ENCODE peak calls at places on chromosomes 2 and 18, in seven cellular contexts. I is pancreas; D is breast epithelium; A is CD8-positive, alpha-beta memory T cell; O is GM12865; J is body of pancreas; P is PC-9. Z is an unnamed sample.

GRCh38 chr2:53987336-53987921 is 16.6 kb upstream of the PSME4 start:
- DNase-seq in J (no peak), I (no peak), O (peak), D (no peak), A (no peak), P (peak), Z (no peak)

GRCh38 chr2:40401896-40402295 is 50.0 kb downstream of the SLC8A1 start:
- DNase-seq in I (no peak), O (peak), D (no peak), J (no peak), A (no peak), P (peak), Z (no peak)

GRCh38 chr2:64649626-64650025 is 4.1 kb downstream of the SERTAD2 start:
- DNase-seq in O (no peak), P (peak), I (peak), D (peak), A (no peak), J (peak), Z (no peak)

GRCh38 chr18:41378628-41379027 is 576.4 kb upstream of the PIK3C3 start:
- DNase-seq in J (no peak), O (no peak), I (no peak), D (no peak), P (no peak), A (no peak), Z (no peak)

GRCh38 chr18:77650799-77651385 is 401.2 kb downstream of the GALR1 start:
- DNase-seq in P (no peak), O (peak), A (peak), J (peak), D (no peak), I (peak), Z (peak)

GRCh38 chr18:34787931-34788532 is 77.9 kb downstream of the DTNA start:
- DNase-seq in A (peak), D (no peak), J (peak), I (no peak), P (no peak), O (peak), Z (no peak)

GRCh38 chr18:74456409-74457042 is 582 bp downstream of the DIPK1C start:
- DNase-seq in J (no peak), D (no peak), I (no peak), A (no peak), O (no peak), P (no peak), Z (peak)

GRCh38 chr2:240369725-240370585 is 65.5 kb upstream of the GPC1 start:
- DNase-seq in J (peak), I (no peak), P (peak), O (no peak), D (peak), A (no peak), Z (peak)

GRCh38 chr2:36329251-36329650 is 26.3 kb upstream of the CRIM1 start:
- DNase-seq in J (no peak), A (no peak), D (no peak), P (no peak), O (no peak), I (no peak), Z (no peak)

GRCh38 chr2:71833855-71834554 is 313.7 kb downstream of the CYP26B1 start:
- DNase-seq in P (no peak), I (no peak), J (peak), A (no peak), O (no peak), D (no peak), Z (no peak)

GRCh38 chr18:34660572-34660971 is 49.5 kb upstream of the DTNA start:
- DNase-seq in D (no peak), I (no peak), A (no peak), J (no peak), P (no peak), O (no peak), Z (no peak)

GRCh38 chr2:75605770-75606535 is 40.6 kb upstream of the MRPL19 start:
- DNase-seq in A (no peak), O (peak), D (peak), J (peak), P (peak), I (no peak), Z (no peak)

GRCh38 chr18:54148151-54148550 is 76.3 kb downstream of the MBD2 start:
- DNase-seq in D (no peak), A (no peak), I (no peak), J (no peak), O (no peak), P (no peak), Z (no peak)

GRCh38 chr2:238289574-238289973 is 1.2 kb upstream of the PER2 start:
- DNase-seq in I (peak), P (no peak), D (no peak), J (peak), O (peak), A (no peak), Z (no peak)
- H3K4me3 ChIP-seq in I (peak), P (peak), D (peak), J (no peak), O (peak), A (peak), Z (peak)

GRCh38 chr18:8835556-8835955 is 130.2 kb downstream of the MTCL1 start:
- DNase-seq in I (no peak), O (no peak), J (no peak), D (peak), A (no peak), P (no peak), Z (no peak)

GRCh38 chr18:8843005-8843404 is 137.6 kb downstream of the MTCL1 start:
- DNase-seq in A (no peak), O (no peak), D (no peak), I (no peak), P (no peak), J (no peak), Z (no peak)

GRCh38 chr18:8841781-8842485 is 136.6 kb downstream of the MTCL1 start:
- DNase-seq in A (no peak), J (no peak), D (no peak), P (peak), O (no peak), I (no peak), Z (no peak)

GRCh38 chr18:8842506-8842905 is 137.2 kb downstream of the MTCL1 start:
- DNase-seq in I (no peak), D (no peak), A (no peak), O (no peak), J (no peak), P (no peak), Z (no peak)

DNA sequence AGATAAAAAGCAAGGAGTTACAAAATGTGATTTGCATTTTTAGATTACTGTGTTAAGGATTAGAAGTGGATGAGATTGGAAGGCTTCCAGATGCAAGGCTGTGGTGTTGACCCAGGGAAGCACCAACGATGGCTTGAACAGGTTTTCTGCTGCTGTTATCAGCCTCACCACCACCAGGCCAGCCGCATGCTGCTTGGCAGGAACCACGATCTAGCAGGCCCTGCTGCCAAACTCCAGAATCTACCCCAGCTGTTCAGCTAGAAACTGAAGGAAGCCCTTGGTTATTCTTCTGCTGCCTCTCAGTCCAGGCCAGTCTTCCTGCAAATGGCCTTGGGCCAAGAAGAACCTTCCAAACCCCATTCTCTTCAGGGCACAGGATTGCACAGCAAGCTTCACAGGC is 133.9 kb downstream of the MTCL1 start:
- DNase-seq in A (no peak), D (no peak), J (peak), P (no peak), I (no peak), O (no peak), Z (no peak)
- H3K4me3 ChIP-seq in A (no peak), D (no peak), J (no peak), P (no peak), I (no peak), O (no peak), Z (no peak)

GRCh38 chr2:176105078-176105726 is 1.9 kb upstream of the HOXD11 start:
- DNase-seq in A (no peak), I (no peak), J (no peak), P (no peak), D (no peak), O (no peak), Z (no peak)
- H3K4me3 ChIP-seq in A (no peak), I (no peak), J (no peak), P (no peak), D (no peak), O (no peak), Z (no peak)

GRCh38 chr2:57979158-57979557 is 67.4 kb upstream of the VRK2 start:
- DNase-seq in P (no peak), J (no peak), D (no peak), O (no peak), I (no peak), A (no peak), Z (no peak)

DNA sequence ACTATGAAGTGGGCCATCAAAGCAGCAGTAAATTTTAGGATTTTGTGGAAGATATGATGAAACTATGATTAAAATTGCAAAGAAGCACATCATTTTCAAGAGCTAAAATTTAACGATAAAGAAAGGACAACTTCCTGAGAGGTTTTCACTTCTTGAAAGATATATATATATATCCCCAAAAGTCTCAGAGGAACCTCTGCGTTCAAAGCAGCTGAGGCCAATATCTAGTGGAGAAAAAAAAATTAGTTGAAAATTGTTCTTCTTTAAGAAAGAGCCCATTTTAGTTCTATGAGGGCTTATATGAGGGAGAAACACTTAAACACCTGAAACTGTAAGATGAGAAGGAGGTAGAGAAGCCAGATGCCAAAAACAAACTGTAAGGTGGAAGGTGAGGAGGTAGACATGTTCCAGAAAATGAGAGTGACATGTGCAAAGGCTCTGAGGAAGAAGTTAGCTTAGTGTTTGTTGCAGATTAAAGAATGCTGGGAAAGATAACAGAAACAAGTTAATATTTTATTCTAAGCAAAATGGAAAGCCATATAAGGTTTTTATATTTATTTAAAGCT is 72.9 kb upstream of the VRK2 start:
- DNase-seq in I (no peak), P (no peak), O (no peak), A (no peak), J (no peak), D (no peak), Z (no peak)
- H3K4me3 ChIP-seq in I (no peak), P (no peak), O (no peak), A (no peak), J (no peak), D (no peak), Z (no peak)

DNA sequence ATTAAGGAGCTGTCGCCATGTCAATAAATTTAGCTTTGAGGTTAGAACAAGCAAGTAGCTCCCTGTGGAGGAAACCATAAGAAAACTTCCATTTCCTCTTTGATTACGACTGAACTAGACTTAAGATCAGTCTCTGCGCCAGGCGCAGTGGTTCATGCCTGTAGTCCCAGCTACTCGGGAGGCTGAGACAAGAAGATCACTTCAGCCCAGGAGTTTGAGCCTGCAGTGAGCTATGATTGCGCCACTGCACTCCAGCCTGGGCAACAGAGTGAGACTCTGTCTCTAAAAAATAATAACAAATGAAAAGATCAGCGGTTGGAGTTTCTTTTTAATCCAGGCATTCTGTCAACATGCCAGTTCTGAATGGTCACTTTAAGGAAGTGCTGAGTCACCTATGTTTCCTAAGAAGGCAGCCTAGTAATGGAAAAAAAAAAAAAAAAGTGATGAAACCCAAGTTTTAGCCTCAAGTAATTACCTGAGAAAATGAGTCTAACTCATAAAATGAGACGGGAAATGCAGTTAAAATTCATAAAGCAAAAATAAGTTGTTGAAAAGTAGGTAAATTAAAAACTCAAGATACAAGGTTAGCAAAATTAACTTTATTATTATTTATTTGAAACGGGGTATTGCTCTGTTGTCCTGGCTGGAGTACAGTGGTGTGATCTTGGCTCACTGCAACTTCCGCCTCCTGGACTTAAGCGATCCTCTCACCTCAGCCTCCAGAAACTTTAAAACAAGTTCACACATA is 10.2 kb downstream of the C18orf32 start:
- DNase-seq in J (no peak), A (no peak), O (no peak), I (no peak), D (no peak), P (peak), Z (no peak)
- H3K4me3 ChIP-seq in J (no peak), A (no peak), O (no peak), I (no peak), D (no peak), P (no peak), Z (no peak)

DNA sequence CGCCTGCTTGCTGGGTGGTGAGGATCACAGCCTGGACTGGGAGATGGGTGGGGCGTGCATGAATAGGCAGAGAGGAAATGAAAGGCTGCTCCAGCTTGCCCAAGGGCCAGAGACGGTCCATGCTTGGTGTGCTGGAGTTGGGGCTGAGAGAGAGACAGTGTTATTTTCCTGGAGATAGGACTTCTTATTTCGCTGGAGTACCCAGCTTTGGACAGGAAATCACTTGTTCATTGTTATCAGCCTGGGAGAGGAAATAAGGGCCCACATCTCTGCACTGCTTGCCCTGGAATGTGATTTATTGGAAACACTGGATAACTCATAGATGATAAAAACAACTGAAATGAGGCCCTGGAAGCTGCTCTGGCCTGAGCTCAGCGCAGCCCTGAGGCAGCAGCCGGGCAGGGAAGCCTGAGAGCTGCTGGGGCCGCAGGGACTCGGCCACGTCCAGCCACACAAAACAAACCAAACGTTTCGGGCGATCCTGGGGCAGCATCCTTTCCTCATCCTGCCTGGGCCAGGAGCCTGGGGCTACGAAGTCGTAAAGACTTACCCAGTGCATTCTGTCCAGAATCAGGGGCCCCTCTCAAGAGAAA is 250.8 kb downstream of the EIPR1 start:
- DNase-seq in D (no peak), A (no peak), P (no peak), J (no peak), O (no peak), I (no peak), Z (no peak)
- H3K4me3 ChIP-seq in D (no peak), A (no peak), P (no peak), J (no peak), O (no peak), I (no peak), Z (no peak)

DNA sequence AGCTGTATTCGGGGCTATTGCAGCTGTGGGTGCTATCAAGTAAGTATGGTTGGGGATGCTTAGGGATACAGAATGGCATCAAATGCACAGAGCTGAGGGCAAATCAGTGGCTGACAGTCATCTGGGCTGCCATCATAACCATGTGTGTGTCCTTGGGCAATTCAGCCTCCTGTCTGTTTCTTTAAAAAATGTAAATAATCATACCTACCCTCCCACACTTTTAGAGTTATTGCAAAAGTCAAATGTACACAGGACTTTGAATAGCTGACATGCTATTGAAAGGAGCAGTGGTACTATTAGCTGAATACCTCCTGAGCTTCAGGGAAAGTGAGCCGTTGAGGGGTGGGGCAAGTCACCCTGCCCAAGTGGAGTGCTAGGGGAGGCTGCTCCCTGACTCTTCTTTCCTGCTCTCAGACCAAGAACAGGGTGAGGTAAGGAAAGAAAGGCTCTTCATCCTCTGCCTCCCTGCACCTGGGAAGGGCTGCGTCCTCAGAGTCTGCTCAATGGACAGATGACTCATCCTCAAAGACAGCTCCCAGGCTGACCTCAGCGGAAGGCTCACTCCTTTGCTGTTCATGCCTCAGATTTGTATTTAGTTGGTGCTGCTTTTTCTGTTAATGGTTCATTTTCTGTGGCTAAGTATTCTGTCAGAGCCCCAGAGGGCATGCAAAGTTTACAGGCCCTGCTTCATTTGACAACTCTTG is 54.9 kb upstream of the BZW1 start:
- DNase-seq in I (no peak), O (no peak), D (no peak), A (no peak), J (no peak), P (peak), Z (no peak)
- H3K4me3 ChIP-seq in I (no peak), O (no peak), D (no peak), A (no peak), J (no peak), P (peak), Z (no peak)

DNA sequence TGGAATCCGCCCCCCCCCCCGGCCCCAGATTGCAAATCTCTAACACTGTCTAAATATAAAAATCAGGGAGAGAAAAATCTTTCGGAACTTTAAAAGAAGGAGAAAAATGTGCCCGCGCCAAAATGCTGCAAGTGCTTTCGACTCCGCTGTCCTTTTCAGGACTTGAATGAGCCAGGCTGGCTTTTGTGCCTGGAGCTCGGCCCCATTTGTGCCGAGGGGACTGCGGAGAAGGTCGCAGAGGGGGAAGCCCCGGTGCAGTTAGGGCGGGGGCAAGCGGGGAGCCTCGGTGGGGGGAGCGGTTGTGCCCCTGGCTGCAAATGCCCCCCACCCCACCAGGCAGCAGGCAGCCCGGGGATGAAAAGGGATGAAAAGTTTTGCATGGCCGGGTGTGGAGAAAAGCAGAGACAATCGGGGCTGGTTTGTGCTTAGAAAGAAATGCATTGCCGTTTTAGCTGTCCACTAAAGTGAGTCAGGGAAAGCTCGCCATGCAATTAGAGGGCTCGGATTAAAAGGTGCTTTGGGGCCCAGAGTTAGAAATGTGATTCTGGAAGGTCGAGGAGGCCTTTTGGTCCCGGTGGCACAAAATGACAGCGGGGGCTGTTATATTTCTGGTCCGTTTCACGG is 1.6 kb downstream of the INHBB start:
- DNase-seq in O (no peak), P (no peak), I (no peak), A (no peak), J (no peak), D (no peak), Z (no peak)
- H3K4me3 ChIP-seq in O (no peak), P (peak), I (peak), A (no peak), J (no peak), D (peak), Z (peak)